ENCODE peak calls at places on chromosome 10, in six cellular contexts. P is HCT116, Y is H1, L is HepG2, Z is SK-N-SH, I is K562. W is an unnamed sample.

GRCh38 chr10:104246981-104247380 is 7.7 kb upstream of the GSTO1 start:
- DNase-seq in Y (no peak), P (no peak), I (no peak), Z (no peak), L (no peak), W (no peak)

GRCh38 chr10:18713077-18713476 is 53.8 kb downstream of the ARL5B start:
- DNase-seq in Z (no peak), P (no peak), I (no peak), L (peak; percentile 53), Y (no peak), W (peak; percentile 13)

GRCh38 chr10:8544057-8544380 is 489.5 kb downstream of the GATA3 start:
- DNase-seq in I (no peak), P (no peak), Z (no peak), L (no peak), Y (no peak), W (peak; percentile 42)

GRCh38 chr10:109427421-109427820 is 495.9 kb downstream of the XPNPEP1 start:
- DNase-seq in I (no peak), P (no peak), Z (no peak), L (no peak), Y (no peak), W (no peak)

GRCh38 chr10:120616311-120616911 is 159.4 kb downstream of the PLPP4 start:
- DNase-seq in Z (no peak), I (no peak), Y (no peak), P (no peak), L (no peak), W (no peak)

GRCh38 chr10:97547889-97548485 is 24.6 kb upstream of the ANKRD2 start:
- DNase-seq in L (no peak), I (no peak), Z (no peak), P (no peak), Y (no peak), W (no peak)

GRCh38 chr10:124717911-124718734 is 26.1 kb downstream of the FAM53B start:
- DNase-seq in I (peak; percentile 65), P (no peak), Z (no peak), L (no peak), Y (no peak), W (no peak)

GRCh38 chr10:36494386-36494785 is 631.0 kb upstream of the ANKRD30A start:
- DNase-seq in I (no peak), L (no peak), Z (no peak), Y (no peak), P (no peak), W (no peak)

GRCh38 chr10:111076191-111076681 is 593 bp upstream of the ADRA2A start:
- DNase-seq in P (peak; percentile 13), L (no peak), Y (peak; percentile 96), Z (peak; percentile 93), I (peak; percentile 39), W (peak; percentile 82)

DNA sequence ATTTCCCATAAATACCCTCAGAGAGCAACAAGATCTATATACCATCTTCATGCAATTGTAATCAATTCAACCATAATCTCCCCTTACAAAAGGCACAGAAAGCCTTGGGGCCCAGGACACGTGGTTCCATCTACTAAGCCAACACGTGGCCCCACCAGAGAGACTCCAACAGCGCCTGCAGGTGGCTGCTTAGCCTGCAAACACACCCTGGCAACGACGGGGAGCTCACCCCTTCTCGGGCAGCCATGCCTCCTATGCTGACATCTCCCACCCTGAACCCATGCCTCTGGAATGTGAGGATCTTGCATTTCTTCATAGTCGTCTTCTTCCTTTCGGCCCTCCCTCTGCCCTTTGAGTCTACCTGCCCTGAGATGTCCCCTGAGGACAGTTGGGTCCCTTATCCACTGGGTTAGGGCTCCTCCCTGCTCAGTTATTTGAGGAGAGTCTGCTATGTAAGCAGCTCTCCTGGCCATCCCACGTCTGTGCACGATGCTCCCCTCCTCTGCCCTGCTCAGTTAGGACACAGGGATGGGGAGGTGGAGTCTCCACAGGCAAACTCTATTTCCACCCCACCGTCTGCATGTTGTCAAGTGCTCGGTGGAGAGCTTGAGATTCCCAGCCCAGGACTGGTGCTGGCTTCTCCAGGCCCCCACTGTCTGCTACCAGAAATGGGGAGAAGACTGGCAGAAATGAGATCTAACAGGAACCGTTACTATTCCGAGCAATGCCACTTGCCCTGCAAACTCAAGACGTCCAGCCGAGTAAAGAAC is 36.5 kb downstream of the EBF3 start:
- DNase-seq in I (no peak), P (no peak), Y (no peak), L (no peak), Z (no peak), W (no peak)
- TF ChIP-seq JUND in I (no peak), P (no peak), Y (no peak), L (no peak), Z (no peak), W (no peak)

DNA sequence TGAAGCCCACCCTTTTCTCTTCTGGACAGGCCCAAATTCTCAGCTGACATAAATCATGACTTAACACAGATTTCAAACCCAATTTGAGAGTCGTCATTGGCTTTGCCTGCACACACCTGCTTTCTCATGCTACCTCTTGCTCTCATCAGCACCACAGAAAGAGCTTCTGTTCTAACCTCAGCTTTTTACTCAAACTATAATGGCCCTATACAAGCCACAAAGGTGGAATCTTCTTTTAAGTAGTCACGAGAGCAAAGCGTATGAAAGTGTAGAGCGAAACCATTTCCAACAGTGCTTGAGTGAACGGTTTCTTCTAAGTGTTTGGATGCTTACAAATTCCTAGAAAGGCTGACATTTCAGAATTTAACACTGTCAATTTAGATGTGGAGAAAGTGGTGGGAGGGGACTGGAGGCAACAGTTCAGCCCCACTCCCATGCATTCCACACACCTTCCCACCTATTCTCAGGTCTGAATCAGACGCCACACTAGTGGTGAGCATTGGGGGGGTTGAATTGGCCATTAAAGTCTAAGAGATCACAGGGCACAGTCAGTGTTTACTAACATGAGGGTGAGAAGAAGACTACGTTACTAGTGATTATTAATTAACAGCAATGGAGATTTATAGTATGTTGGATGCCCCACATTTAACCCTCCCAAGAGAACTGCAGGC is 114.1 kb downstream of the PRKCQ start:
- DNase-seq in I (no peak), L (no peak), P (no peak), Z (no peak), Y (no peak), W (no peak)
- TF ChIP-seq JUND in I (no peak), L (no peak), P (no peak), Z (no peak), Y (no peak), W (no peak)

GRCh38 chr10:133225707-133226191 is 4.3 kb upstream of the UTF1 start:
- DNase-seq in I (no peak), Y (no peak), Z (no peak), L (no peak), P (no peak), W (no peak)

GRCh38 chr10:133227256-133227655 is 2.8 kb upstream of the UTF1 start:
- DNase-seq in Y (no peak), I (no peak), P (no peak), Z (no peak), L (no peak), W (no peak)

GRCh38 chr10:133224076-133224475 is 5.9 kb upstream of the UTF1 start:
- DNase-seq in P (no peak), L (no peak), Z (no peak), Y (no peak), I (no peak), W (no peak)

GRCh38 chr10:133226251-133226808 is 3.7 kb upstream of the UTF1 start:
- DNase-seq in I (no peak), P (no peak), Y (no peak), L (peak; percentile 22), Z (no peak), W (no peak)

DNA sequence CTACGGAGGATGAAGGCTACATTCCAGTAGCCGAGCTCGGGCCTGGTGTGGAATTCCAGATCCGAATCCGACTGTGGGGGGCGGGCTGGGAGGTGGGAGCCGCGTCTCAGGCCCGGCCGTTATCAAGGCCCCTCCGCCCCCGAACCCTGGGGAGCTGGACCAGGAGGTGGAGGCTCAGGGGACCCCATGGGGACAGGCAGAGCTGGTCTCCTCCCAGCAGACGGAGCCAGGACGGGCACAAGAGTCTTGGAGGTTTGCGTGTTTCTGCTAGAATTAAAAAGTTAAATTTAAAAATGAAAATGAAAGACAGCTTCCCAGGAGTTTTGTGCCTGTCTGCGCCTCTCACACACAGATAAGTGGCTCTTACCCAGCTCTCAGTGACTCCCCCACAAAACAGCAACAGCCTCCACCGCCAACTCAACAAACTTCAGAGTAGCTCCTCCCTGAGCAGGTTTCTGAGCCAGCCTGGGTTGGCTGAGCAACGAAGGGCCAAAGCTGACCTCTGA is 5.1 kb upstream of the UTF1 start:
- DNase-seq in Z (no peak), P (no peak), L (no peak), Y (no peak), I (peak; percentile 57), W (no peak)
- TF ChIP-seq JUND in Z (no peak), P (no peak), L (no peak), Y (no peak), I (no peak), W (no peak)

GRCh38 chr10:70352401-70353097 is 29.9 kb downstream of the LRRC20 start:
- DNase-seq in I (no peak), Y (no peak), L (peak; percentile 95), P (no peak), Z (peak; percentile 44), W (no peak)
- TF ChIP-seq JUND in I (no peak), Y (no peak), L (no peak), P (no peak), Z (no peak), W (no peak)

GRCh38 chr10:100927266-100927665 is 14.5 kb downstream of the SLF2 start:
- DNase-seq in I (no peak), Z (no peak), L (no peak), Y (no peak), P (no peak), W (no peak)
- TF ChIP-seq JUND in I (no peak), Z (no peak), L (no peak), Y (no peak), P (no peak), W (no peak)

GRCh38 chr10:63068246-63068645 is 64.9 kb upstream of the NRBF2 start:
- DNase-seq in I (no peak), Y (no peak), L (no peak), Z (no peak), P (no peak), W (no peak)

GRCh38 chr10:63069318-63069717 is 63.8 kb upstream of the NRBF2 start:
- DNase-seq in Y (no peak), Z (peak; percentile 51), P (no peak), L (no peak), I (no peak), W (no peak)

GRCh38 chr10:63066606-63067005 is 66.5 kb upstream of the NRBF2 start:
- DNase-seq in Y (no peak), I (no peak), Z (no peak), P (no peak), L (no peak), W (no peak)

DNA sequence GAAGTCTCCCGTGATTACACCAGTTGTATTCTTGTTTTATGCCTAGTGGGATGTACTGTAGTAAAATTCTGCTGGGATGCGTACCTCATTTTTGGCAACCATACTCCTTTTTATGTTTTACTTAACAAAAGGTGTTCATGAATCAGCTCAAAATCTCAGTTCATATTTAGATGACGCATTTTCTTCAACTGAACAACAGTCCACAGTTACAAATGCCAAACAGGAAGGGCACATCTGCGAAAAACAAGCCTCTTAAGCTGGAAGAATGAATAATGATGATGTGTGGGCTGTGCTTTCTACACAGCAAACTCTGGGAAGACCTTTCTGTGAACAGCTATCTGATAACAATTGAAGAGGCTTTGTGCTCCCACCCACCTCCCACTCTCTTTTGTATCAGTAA is 68.4 kb upstream of the NRBF2 start:
- DNase-seq in Y (no peak), L (no peak), P (no peak), Z (no peak), I (no peak), W (no peak)
- TF ChIP-seq JUND in Y (no peak), L (no peak), P (no peak), Z (no peak), I (no peak), W (no peak)

GRCh38 chr10:84768132-84768531 is 439.7 kb downstream of the CCSER2 start:
- DNase-seq in I (no peak), P (no peak), Y (no peak), L (no peak), Z (no peak), W (no peak)
- TF ChIP-seq JUND in I (no peak), P (no peak), Y (no peak), L (no peak), Z (no peak), W (no peak)